ENCODE peak calls at places on chromosomes 6 and 20, in six cellular contexts. M is activated T-cell treated with anti-CD3 and anti-CD28 coated beads for 4 hours, L is adipocyte, X is adrenal gland, W is Karpas-422, F is GM23338. K is an unnamed sample.

GRCh38 chr6:137845460-137845859 is 21.6 kb upstream of the TNFAIP3 start:
- DNase-seq in X (no peak), F (no peak), L (no peak), M (no peak), W (no peak), K (no peak)

GRCh38 chr6:42618686-42619085 is 54.9 kb downstream of the UBR2 start:
- DNase-seq in L (peak), F (peak), W (no peak), X (no peak), M (no peak), K (no peak)

GRCh38 chr6:78868124-78868523 is 773 bp downstream of the IRAK1BP1 start:
- DNase-seq in F (no peak), L (peak), M (no peak), X (no peak), W (peak), K (no peak)

GRCh38 chr6:167882244-167882643 is 55.5 kb downstream of the AFDN start:
- DNase-seq in L (no peak), W (no peak), M (no peak), F (no peak), X (no peak), K (no peak)

GRCh38 chr20:56826971-56827645 is 198.0 kb downstream of the TFAP2C start:
- DNase-seq in X (no peak), L (peak), F (no peak), W (no peak), M (no peak), K (no peak)

GRCh38 chr6:34247481-34248197 is 1.2 kb downstream of the SMIM29 start:
- DNase-seq in X (no peak), W (peak), M (no peak), F (no peak), L (peak), K (no peak)

GRCh38 chr20:23021941-23022340 is 13.2 kb upstream of the SSTR4 start:
- DNase-seq in M (no peak), F (no peak), X (no peak), L (no peak), W (no peak), K (no peak)

GRCh38 chr20:48875914-48876240 is 45.6 kb upstream of the ARFGEF2 start:
- DNase-seq in W (peak), X (no peak), F (no peak), M (no peak), L (no peak), K (no peak)

GRCh38 chr6:165611294-165611693 is 51.7 kb downstream of the PDE10A start:
- DNase-seq in L (no peak), M (no peak), X (no peak), F (no peak), W (no peak), K (peak)

GRCh38 chr6:43097098-43097489 is 21.0 kb downstream of the PTK7 start:
- DNase-seq in F (no peak), L (no peak), X (no peak), M (no peak), W (no peak), K (no peak)

GRCh38 chr6:136826216-136826615 is 3.8 kb downstream of the PEX7 start:
- DNase-seq in L (no peak), W (no peak), F (no peak), M (no peak), X (no peak), K (no peak)

GRCh38 chr20:62778601-62779416 is 17.5 kb upstream of the MRGBP start:
- DNase-seq in X (no peak), F (peak), L (no peak), M (no peak), W (no peak), K (no peak)

GRCh38 chr6:42125663-42126062 is 16.8 kb downstream of the C6orf132 start:
- DNase-seq in M (no peak), W (no peak), X (no peak), F (no peak), L (no peak), K (no peak)

GRCh38 chr6:164097557-164098398 is 683.3 kb downstream of the QKI start:
- DNase-seq in L (peak), M (no peak), X (no peak), F (peak), W (no peak), K (no peak)

GRCh38 chr6:159608961-159609673 is 83.9 kb downstream of the SOD2 start:
- DNase-seq in M (no peak), L (peak), X (no peak), F (peak), W (peak), K (no peak)

GRCh38 chr20:41889871-41890224 is 271.7 kb upstream of the CHD6 start:
- DNase-seq in F (no peak), L (no peak), X (no peak), M (no peak), W (no peak), K (no peak)

GRCh38 chr20:43544501-43544900 is 14.3 kb upstream of the SGK2 start:
- DNase-seq in L (no peak), W (no peak), F (no peak), X (no peak), M (no peak), K (no peak)

GRCh38 chr6:89007209-89008001 is 44.0 kb upstream of the RNGTT start:
- DNase-seq in M (no peak), L (peak), F (peak), W (no peak), X (no peak), K (no peak)

GRCh38 chr6:93751969-93752368 is 332.6 kb upstream of the EPHA7 start:
- DNase-seq in X (no peak), L (no peak), W (no peak), F (peak), M (no peak), K (no peak)

GRCh38 chr6:137754366-137754765 is 112.7 kb upstream of the TNFAIP3 start:
- DNase-seq in W (peak), F (no peak), L (no peak), X (no peak), M (no peak), K (no peak)

GRCh38 chr6:3797231-3798200 is 46.0 kb upstream of the PXDC1 start:
- DNase-seq in L (peak), M (no peak), F (no peak), W (no peak), X (no peak), K (no peak)